ENCODE peak calls at places on chromosomes 12 and 14, in five cellular contexts. N is activated T-cell treated with anti-CD3 and anti-CD28 coated beads for 24 hours, T is cardiac fibroblast, C is fibroblast of villous mesenchyme, O is Right ventricle myocardium superior. H is an unnamed sample.

GRCh38 chr12:123990512-123990911 is 17.5 kb downstream of the ZNF664 start:
- DNase-seq in N (no peak), T (peak), C (peak), O (no peak), H (no peak)

GRCh38 chr14:93747102-93747501 is 41.2 kb downstream of the PRIMA1 start:
- DNase-seq in N (no peak), T (no peak), C (no peak), O (no peak), H (no peak)

GRCh38 chr14:102693006-102693755 is 84.1 kb upstream of the TRAF3 start:
- DNase-seq in N (no peak), T (no peak), C (peak), O (no peak), H (no peak)

GRCh38 chr12:6752181-6752930 is 585 bp downstream of the MLF2 start:
- DNase-seq in N (no peak), T (peak), C (peak), O (no peak), H (peak)

GRCh38 chr14:90368946-90369721 is 27.7 kb upstream of the CALM1 start:
- DNase-seq in N (no peak), T (no peak), C (no peak), O (no peak), H (no peak)

GRCh38 chr12:6370994-6371754 is 4.2 kb downstream of the SCNN1A start:
- DNase-seq in N (no peak), T (peak), C (peak), O (no peak), H (peak)

GRCh38 chr12:103881261-103881660 is 40.2 kb upstream of the NT5DC3 start:
- DNase-seq in N (no peak), T (no peak), C (no peak), O (no peak), H (no peak)

GRCh38 chr14:74514471-74514932 is 20.9 kb downstream of the ISCA2 start:
- DNase-seq in N (no peak), T (peak), C (peak), O (peak), H (peak)

GRCh38 chr12:9509464-9510166 is 98.1 kb downstream of the KLRB1 start:
- DNase-seq in N (no peak), T (peak), C (no peak), O (no peak), H (peak)

GRCh38 chr14:83253870-83254269 is 1720.2 kb upstream of the SEL1L start:
- DNase-seq in N (no peak), T (no peak), C (no peak), O (no peak), H (no peak)

GRCh38 chr14:104094709-104095425 is 9.4 kb downstream of the ASPG start:
- DNase-seq in N (peak), T (peak), C (peak), O (peak), H (peak)

GRCh38 chr12:25950329-25951115 is 8.0 kb upstream of the RASSF8 start:
- DNase-seq in N (no peak), T (no peak), C (no peak), O (no peak), H (no peak)

GRCh38 chr12:113991224-113992044 is 25.3 kb upstream of the RBM19 start:
- DNase-seq in N (no peak), T (no peak), C (no peak), O (no peak), H (no peak)

GRCh38 chr12:110658882-110659281 is 30.0 kb downstream of the HVCN1 start:
- DNase-seq in N (no peak), T (no peak), C (no peak), O (no peak), H (no peak)

GRCh38 chr12:57631566-57632368 is 1.2 kb downstream of the B4GALNT1 start:
- DNase-seq in N (no peak), T (no peak), C (no peak), O (no peak), H (peak)

GRCh38 chr14:30849983-30850382 is 24.4 kb upstream of the COCH start:
- DNase-seq in N (no peak), T (no peak), C (no peak), O (no peak), H (no peak)

GRCh38 chr14:96318836-96319235 is 44.3 kb downstream of the ATG2B start:
- DNase-seq in N (no peak), T (no peak), C (no peak), O (no peak), H (no peak)

GRCh38 chr12:27940756-27941402 is 31.7 kb downstream of the PTHLH start:
- DNase-seq in N (peak), T (peak), C (peak), O (peak), H (peak)

GRCh38 chr12:77343291-77343690 is 277.9 kb upstream of the E2F7 start:
- DNase-seq in N (no peak), T (peak), C (no peak), O (no peak), H (no peak)

H was measured in astrocyte of the hippocampus.